ENCODE peak calls at places on chromosomes 6 and 20, in five cellular contexts. W, G, B, O and I are unnamed samples. For H3K9me3, the result is how much of the 10 kb centered on the place peaks cover.

GRCh38 chr6:141482773-141483172 is 650.0 kb upstream of the GJE1 start:
- DNase-seq in G (no peak), B (no peak), W (no peak), O (no peak), I (no peak)

GRCh38 chr6:70210462-70210861 is 92.4 kb downstream of the COL9A1 start:
- DNase-seq in O (no peak), W (no peak), B (no peak), G (no peak), I (no peak)

GRCh38 chr6:108904731-108905130 is 56.5 kb downstream of the ARMC2 start:
- DNase-seq in G (no peak), B (no peak), W (no peak), O (no peak), I (no peak)

GRCh38 chr20:64109390-64109747 is 2.0 kb upstream of the NPBWR2 start:
- DNase-seq in B (no peak), G (peak), O (no peak), W (no peak), I (no peak)

GRCh38 chr6:124984668-124985338 is 22.6 kb downstream of the RNF217 start:
- DNase-seq in G (no peak), W (peak), B (no peak), O (no peak), I (no peak)

GRCh38 chr6:117309069-117309468 is 43.7 kb downstream of the VGLL2 start:
- DNase-seq in G (no peak), B (no peak), W (no peak), O (no peak), I (no peak)

GRCh38 chr6:21151178-21151956 is 442.2 kb upstream of the SOX4 start:
- DNase-seq in W (no peak), B (no peak), G (no peak), O (no peak), I (no peak)

GRCh38 chr20:2692886-2693285 is 306 bp downstream of the EBF4 start:
- DNase-seq in W (no peak), O (no peak), G (peak), B (no peak), I (no peak)

GRCh38 chr6:133173276-133173675 is 67.9 kb upstream of the EYA4 start:
- DNase-seq in W (no peak), B (no peak), G (no peak), O (no peak), I (no peak)

GRCh38 chr6:30683980-30684338 is 2.5 kb downstream of the PPP1R18 start:
- DNase-seq in W (no peak), B (no peak), G (no peak), O (no peak), I (no peak)

GRCh38 chr6:7106752-7107577 is 796 bp upstream of the RREB1 start:
- DNase-seq in B (peak), W (no peak), O (peak), G (peak), I (peak)

DNA sequence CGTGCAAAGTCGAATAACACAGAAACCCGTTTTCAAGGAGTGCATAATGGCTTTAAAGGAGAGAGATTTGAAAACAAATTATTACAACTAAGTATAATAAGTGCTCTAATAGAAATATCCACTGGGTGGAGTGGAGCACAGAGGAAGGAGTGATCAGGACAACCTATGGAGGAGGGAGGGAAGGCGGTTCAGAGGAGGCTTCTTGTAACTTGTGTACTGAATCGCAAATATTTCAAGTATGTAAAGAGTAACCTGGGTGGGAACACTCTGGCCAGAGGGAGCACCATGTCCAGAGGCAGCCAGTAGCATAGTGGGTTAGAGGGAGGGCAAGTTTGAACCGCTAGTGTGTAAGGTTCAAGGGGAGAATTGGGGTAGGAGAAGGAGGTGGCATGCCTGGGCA is 21.6 kb upstream of the TNFAIP3 start:
- DNase-seq in B (no peak), O (no peak), G (no peak), W (no peak), I (no peak)
- H3K9me3 ChIP-seq in B (under half), O (under half), G (under half), W (under half), I (under half)

GRCh38 chr20:39640147-39640546 is 678.0 kb downstream of the DHX35 start:
- DNase-seq in W (no peak), G (no peak), O (no peak), B (no peak), I (no peak)
- H3K9me3 ChIP-seq in W (under half), G (under half), O (under half), B (under half), I (under half)

DNA sequence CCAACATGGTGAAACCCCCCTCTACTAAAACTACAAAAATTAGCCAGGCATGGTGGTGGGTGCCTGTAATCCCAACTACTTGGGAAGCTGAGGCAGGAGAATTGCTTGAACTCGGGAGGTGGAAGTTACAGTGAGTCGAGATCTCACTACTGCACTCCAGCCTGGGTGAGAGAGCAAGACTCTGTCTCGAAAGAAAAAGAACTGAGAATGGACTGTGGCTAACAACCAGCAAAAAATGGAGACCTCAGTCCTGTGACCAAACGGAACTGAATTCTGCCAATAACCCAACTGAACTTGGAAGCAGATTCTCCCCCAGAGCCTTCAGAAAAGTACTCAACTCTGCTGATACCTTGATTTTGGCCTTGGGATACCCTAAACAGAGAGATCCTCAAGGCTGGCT is 604.5 kb downstream of the DOK5 start:
- DNase-seq in G (no peak), W (no peak), O (no peak), B (no peak), I (no peak)
- H3K9me3 ChIP-seq in G (under half), W (under half), O (under half), B (under half), I (under half)

GRCh38 chr6:28188111-28188979 is 36.7 kb upstream of the ZSCAN9 start:
- DNase-seq in B (no peak), G (no peak), W (no peak), O (no peak), I (no peak)
- H3K9me3 ChIP-seq in B (half or more), G (under half), W (under half), O (half or more), I (under half)

DNA sequence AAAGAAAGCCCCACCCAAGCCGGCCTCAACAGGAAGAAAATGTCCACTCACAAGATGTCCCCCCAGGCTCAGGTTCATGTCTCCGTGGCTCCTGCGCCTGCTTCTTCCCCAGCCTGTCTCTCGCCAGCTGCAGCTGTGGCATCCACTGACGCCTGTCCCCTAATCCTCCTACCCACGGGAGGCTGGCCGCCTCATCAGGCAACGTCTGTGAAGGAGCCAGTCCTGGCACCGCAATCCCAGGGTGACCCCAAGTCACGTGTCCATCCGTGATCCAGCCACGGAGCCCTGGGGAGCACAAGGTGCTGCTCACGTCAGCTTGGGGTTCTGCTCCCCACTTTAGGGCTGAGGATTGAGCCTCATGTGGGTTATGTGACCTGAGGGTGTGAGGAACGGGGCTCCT is 640.3 kb downstream of the CDH26 start:
- DNase-seq in O (no peak), G (no peak), B (no peak), W (no peak), I (no peak)
- H3K9me3 ChIP-seq in O (under half), G (under half), B (under half), W (under half), I (under half)

GRCh38 chr6:366389-366788 is 25.2 kb upstream of the IRF4 start:
- DNase-seq in G (no peak), B (no peak), O (no peak), W (no peak), I (no peak)
- H3K9me3 ChIP-seq in G (under half), B (under half), O (half or more), W (under half), I (under half)